ENCODE peak calls at places on chromosomes 13 and 19, in nine cellular contexts. One of them, this sample, is unnamed.

GRCh38 chr13:110925023-110925608 is 10.2 kb upstream of the ANKRD10 start:
- DNase-seq in uterus: peak; percentile 39
- DNase-seq in psoas muscle: no peak
- DNase-seq in cardiac muscle cell: peak; percentile 50
- DNase-seq in hepatocyte: no peak
- DNase-seq in heart right ventricle: no peak
- DNase-seq in neural progenitor cell: peak; percentile 55
- DNase-seq in colonic mucosa: no peak
- DNase-seq in fibroblast of lung: no peak
- DNase-seq in this sample: no peak

GRCh38 chr13:93226065-93226622 is 463 bp upstream of the GPC6 start:
- DNase-seq in uterus: no peak
- DNase-seq in cardiac muscle cell: peak; percentile 12
- DNase-seq in neural progenitor cell: no peak
- DNase-seq in fibroblast of lung: no peak
- DNase-seq in psoas muscle: no peak
- DNase-seq in colonic mucosa: no peak
- DNase-seq in hepatocyte: no peak
- DNase-seq in heart right ventricle: no peak
- DNase-seq in this sample: no peak

GRCh38 chr13:40657307-40657706 is 9.1 kb downstream of the FOXO1 start:
- DNase-seq in fibroblast of lung: no peak
- DNase-seq in heart right ventricle: no peak
- DNase-seq in colonic mucosa: no peak
- DNase-seq in psoas muscle: no peak
- DNase-seq in cardiac muscle cell: no peak
- DNase-seq in neural progenitor cell: no peak
- DNase-seq in uterus: no peak
- DNase-seq in hepatocyte: no peak
- DNase-seq in this sample: no peak

GRCh38 chr13:29575098-29575497 is 20.4 kb downstream of the SLC7A1 start:
- DNase-seq in uterus: no peak
- DNase-seq in fibroblast of lung: no peak
- DNase-seq in psoas muscle: no peak
- DNase-seq in neural progenitor cell: no peak
- DNase-seq in cardiac muscle cell: no peak
- DNase-seq in heart right ventricle: no peak
- DNase-seq in colonic mucosa: no peak
- DNase-seq in hepatocyte: no peak
- DNase-seq in this sample: no peak

GRCh38 chr13:109938255-109938936 is 152.0 kb upstream of the IRS2 start:
- DNase-seq in uterus: peak; percentile 19
- DNase-seq in neural progenitor cell: no peak
- DNase-seq in heart right ventricle: no peak
- DNase-seq in psoas muscle: no peak
- DNase-seq in hepatocyte: peak; percentile 72
- DNase-seq in fibroblast of lung: peak; percentile 77
- DNase-seq in cardiac muscle cell: no peak
- DNase-seq in colonic mucosa: no peak
- DNase-seq in this sample: peak; percentile 38

GRCh38 chr19:16025108-16026101 is 50.9 kb upstream of the TPM4 start:
- DNase-seq in cardiac muscle cell: no peak
- DNase-seq in uterus: no peak
- DNase-seq in hepatocyte: peak; percentile 38
- DNase-seq in colonic mucosa: no peak
- DNase-seq in heart right ventricle: no peak
- DNase-seq in fibroblast of lung: peak; percentile 66
- DNase-seq in neural progenitor cell: peak; percentile 36
- DNase-seq in psoas muscle: no peak
- DNase-seq in this sample: peak; percentile 91

GRCh38 chr13:25286308-25286968 is 850 bp downstream of the MTMR6 start:
- DNase-seq in hepatocyte: peak; percentile 46
- DNase-seq in fibroblast of lung: peak; percentile 40
- DNase-seq in cardiac muscle cell: peak; percentile 37
- DNase-seq in colonic mucosa: peak; percentile 46
- DNase-seq in uterus: no peak
- DNase-seq in heart right ventricle: no peak
- DNase-seq in psoas muscle: no peak
- DNase-seq in neural progenitor cell: peak; percentile 47
- DNase-seq in this sample: peak; percentile 30

GRCh38 chr19:5052515-5052914 is 83.6 kb downstream of the KDM4B start:
- DNase-seq in neural progenitor cell: peak; percentile 42
- DNase-seq in heart right ventricle: no peak
- DNase-seq in psoas muscle: no peak
- DNase-seq in uterus: no peak
- DNase-seq in hepatocyte: no peak
- DNase-seq in cardiac muscle cell: no peak
- DNase-seq in fibroblast of lung: no peak
- DNase-seq in colonic mucosa: no peak
- DNase-seq in this sample: no peak

GRCh38 chr19:44912854-44913253 is 1.6 kb upstream of the APOC1 start:
- DNase-seq in neural progenitor cell: no peak
- DNase-seq in fibroblast of lung: peak; percentile 55
- DNase-seq in heart right ventricle: no peak
- DNase-seq in uterus: no peak
- DNase-seq in cardiac muscle cell: no peak
- DNase-seq in psoas muscle: peak; percentile 78
- DNase-seq in colonic mucosa: no peak
- DNase-seq in hepatocyte: no peak
- DNase-seq in this sample: no peak

GRCh38 chr13:20174656-20175405 is 14.0 kb upstream of the GJA3 start:
- DNase-seq in heart right ventricle: peak; percentile 44
- DNase-seq in hepatocyte: peak; percentile 95
- DNase-seq in neural progenitor cell: no peak
- DNase-seq in cardiac muscle cell: no peak
- DNase-seq in psoas muscle: peak; percentile 74
- DNase-seq in colonic mucosa: peak; percentile 70
- DNase-seq in uterus: peak; percentile 76
- DNase-seq in fibroblast of lung: peak; percentile 99
- DNase-seq in this sample: peak; percentile 96

GRCh38 chr13:110298566-110299321 is 8.2 kb downstream of the COL4A1 start:
- DNase-seq in neural progenitor cell: no peak
- DNase-seq in colonic mucosa: no peak
- DNase-seq in heart right ventricle: peak; percentile 48
- DNase-seq in uterus: no peak
- DNase-seq in hepatocyte: no peak
- DNase-seq in fibroblast of lung: peak; percentile 38
- DNase-seq in cardiac muscle cell: no peak
- DNase-seq in psoas muscle: no peak
- DNase-seq in this sample: no peak

GRCh38 chr13:106536244-106537034 is 977 bp upstream of the EFNB2 start:
- DNase-seq in cardiac muscle cell: peak; percentile 96
- DNase-seq in fibroblast of lung: peak; percentile 90
- DNase-seq in heart right ventricle: peak; percentile 94
- DNase-seq in uterus: peak; percentile 85
- DNase-seq in psoas muscle: peak; percentile 94
- DNase-seq in neural progenitor cell: peak; percentile 98
- DNase-seq in colonic mucosa: peak; percentile 96
- DNase-seq in hepatocyte: peak; percentile 96
- DNase-seq in this sample: peak; percentile 75

GRCh38 chr13:34035676-34036325 is 217.9 kb downstream of the RFC3 start:
- DNase-seq in cardiac muscle cell: no peak
- DNase-seq in colonic mucosa: no peak
- DNase-seq in hepatocyte: no peak
- DNase-seq in fibroblast of lung: no peak
- DNase-seq in uterus: no peak
- DNase-seq in neural progenitor cell: no peak
- DNase-seq in heart right ventricle: no peak
- DNase-seq in psoas muscle: no peak
- DNase-seq in this sample: no peak

GRCh38 chr13:41985788-41986508 is 25.0 kb upstream of the VWA8 start:
- DNase-seq in hepatocyte: no peak
- DNase-seq in colonic mucosa: no peak
- DNase-seq in cardiac muscle cell: no peak
- DNase-seq in psoas muscle: no peak
- DNase-seq in uterus: no peak
- DNase-seq in heart right ventricle: no peak
- DNase-seq in fibroblast of lung: peak; percentile 46
- DNase-seq in neural progenitor cell: no peak
- DNase-seq in this sample: peak; percentile 39

GRCh38 chr13:113557013-113557412 is 27.5 kb upstream of the TFDP1 start:
- DNase-seq in neural progenitor cell: no peak
- DNase-seq in uterus: no peak
- DNase-seq in psoas muscle: no peak
- DNase-seq in heart right ventricle: no peak
- DNase-seq in hepatocyte: no peak
- DNase-seq in colonic mucosa: peak; percentile 9
- DNase-seq in fibroblast of lung: no peak
- DNase-seq in cardiac muscle cell: no peak
- DNase-seq in this sample: no peak
- H3K4me3 ChIP-seq in neural progenitor cell: no peak overlapping the region
- H3K4me3 ChIP-seq in uterus: no peak overlapping the region
- H3K4me3 ChIP-seq in psoas muscle: no peak overlapping the region
- H3K4me3 ChIP-seq in heart right ventricle: no peak overlapping the region
- H3K4me3 ChIP-seq in hepatocyte: no peak overlapping the region
- H3K4me3 ChIP-seq in colonic mucosa: no peak overlapping the region
- H3K4me3 ChIP-seq in fibroblast of lung: no peak overlapping the region
- H3K4me3 ChIP-seq in cardiac muscle cell: no peak overlapping the region
- H3K4me3 ChIP-seq in this sample: no peak overlapping the region

DNA sequence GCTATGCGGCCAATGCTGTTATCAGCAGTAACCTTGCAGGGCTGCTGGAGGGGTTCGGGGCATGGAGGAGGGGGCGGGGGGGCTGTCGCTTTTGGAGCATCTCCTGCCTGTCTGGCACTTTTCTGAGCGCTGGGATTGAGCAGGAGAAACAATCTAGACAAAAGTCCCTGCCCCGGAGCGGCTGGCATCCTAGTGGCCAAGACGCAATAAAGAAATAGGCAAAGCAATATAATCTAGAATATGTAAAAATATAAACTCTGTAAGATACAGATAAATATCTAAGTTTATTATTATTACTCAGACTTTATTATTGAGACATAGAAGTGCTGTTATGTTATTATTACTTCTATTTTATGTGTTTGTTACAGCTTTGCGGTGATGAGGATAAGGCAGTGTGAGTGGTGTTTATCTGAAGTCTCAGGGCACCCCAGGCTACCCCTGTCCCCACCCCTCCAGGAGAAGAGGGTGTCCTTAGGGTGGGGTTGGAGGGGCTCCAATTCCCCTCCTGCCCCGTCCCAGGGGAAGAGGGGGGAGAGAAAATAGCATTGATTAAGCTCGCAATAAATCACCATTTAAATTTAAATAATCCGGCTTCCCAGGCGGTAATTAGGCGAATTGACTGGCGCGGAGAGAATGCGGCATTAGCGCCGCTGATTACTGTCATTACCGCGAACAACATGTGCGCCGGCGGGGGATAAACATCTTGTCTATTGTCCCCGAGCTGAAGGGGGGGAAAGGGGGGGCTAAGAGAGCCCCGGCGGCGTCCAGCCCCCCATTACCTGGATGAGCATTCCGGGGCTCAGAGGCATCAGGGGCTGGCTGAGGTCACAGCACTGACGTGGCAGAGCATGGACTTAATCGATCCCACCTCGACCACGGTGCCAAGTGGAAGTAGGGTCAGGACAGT is 3.2 kb downstream of the NPAS1 start:
- DNase-seq in cardiac muscle cell: no peak
- DNase-seq in psoas muscle: no peak
- DNase-seq in uterus: no peak
- DNase-seq in heart right ventricle: no peak
- DNase-seq in fibroblast of lung: no peak
- DNase-seq in neural progenitor cell: peak; percentile 86
- DNase-seq in hepatocyte: no peak
- DNase-seq in colonic mucosa: no peak
- DNase-seq in this sample: no peak
- H3K27me3 ChIP-seq in cardiac muscle cell: peaks cover 80% of the 10 kb centered on the region
- H3K27me3 ChIP-seq in psoas muscle: no peaks in the 10 kb centered on the region
- H3K27me3 ChIP-seq in uterus: peaks cover 19% of the 10 kb centered on the region
- H3K27me3 ChIP-seq in heart right ventricle: peaks cover 20% of the 10 kb centered on the region
- H3K27me3 ChIP-seq in fibroblast of lung: peaks cover 31% of the 10 kb centered on the region
- H3K27me3 ChIP-seq in neural progenitor cell: peaks cover 85% of the 10 kb centered on the region
- H3K27me3 ChIP-seq in hepatocyte: peaks cover 67% of the 10 kb centered on the region
- H3K27me3 ChIP-seq in colonic mucosa: peaks cover 58% of the 10 kb centered on the region
- H3K27me3 ChIP-seq in this sample: peaks cover 54% of the 10 kb centered on the region

GRCh38 chr19:49931293-49932040 is 2.2 kb upstream of the NUP62 start:
- DNase-seq in cardiac muscle cell: no peak
- DNase-seq in neural progenitor cell: no peak
- DNase-seq in psoas muscle: no peak
- DNase-seq in uterus: no peak
- DNase-seq in hepatocyte: no peak
- DNase-seq in fibroblast of lung: no peak
- DNase-seq in heart right ventricle: no peak
- DNase-seq in colonic mucosa: no peak
- DNase-seq in this sample: no peak

GRCh38 chr19:49929121-49929610 is at the start of the genes ATF5 and NUP62:
- DNase-seq in hepatocyte: peak; percentile 96
- DNase-seq in neural progenitor cell: peak; percentile 93
- DNase-seq in heart right ventricle: peak; percentile 93
- DNase-seq in cardiac muscle cell: peak; percentile 90
- DNase-seq in fibroblast of lung: peak; percentile 84
- DNase-seq in psoas muscle: peak; percentile 95
- DNase-seq in uterus: peak; percentile 88
- DNase-seq in colonic mucosa: peak; percentile 91
- DNase-seq in this sample: peak; percentile 92

GRCh38 chr19:49927526-49928264 is 1.3 kb upstream of the ATF5 start:
- DNase-seq in colonic mucosa: no peak
- DNase-seq in hepatocyte: no peak
- DNase-seq in fibroblast of lung: no peak
- DNase-seq in heart right ventricle: no peak
- DNase-seq in uterus: no peak
- DNase-seq in neural progenitor cell: no peak
- DNase-seq in cardiac muscle cell: no peak
- DNase-seq in psoas muscle: no peak
- DNase-seq in this sample: no peak

GRCh38 chr19:49930483-49931011 is 1.2 kb upstream of the NUP62 start:
- DNase-seq in hepatocyte: no peak
- DNase-seq in psoas muscle: peak; percentile 74
- DNase-seq in neural progenitor cell: no peak
- DNase-seq in fibroblast of lung: no peak
- DNase-seq in cardiac muscle cell: no peak
- DNase-seq in heart right ventricle: peak; percentile 49
- DNase-seq in colonic mucosa: peak; percentile 36
- DNase-seq in uterus: peak; percentile 57
- DNase-seq in this sample: no peak

GRCh38 chr19:49929611-49930482 is 543 bp upstream of the NUP62 start:
- DNase-seq in uterus: peak; percentile 95
- DNase-seq in cardiac muscle cell: peak; percentile 98
- DNase-seq in neural progenitor cell: peak; percentile 98
- DNase-seq in fibroblast of lung: peak; percentile 98
- DNase-seq in psoas muscle: peak; percentile 95
- DNase-seq in colonic mucosa: peak; percentile 95
- DNase-seq in hepatocyte: peak; percentile 95
- DNase-seq in heart right ventricle: peak; percentile 90
- DNase-seq in this sample: peak; percentile 94
- H3K36me3 ChIP-seq in uterus: no peaks in the 10 kb centered on the region
- H3K36me3 ChIP-seq in cardiac muscle cell: no peaks in the 10 kb centered on the region
- H3K36me3 ChIP-seq in neural progenitor cell: no peaks in the 10 kb centered on the region
- H3K36me3 ChIP-seq in fibroblast of lung: peaks cover 10% of the 10 kb centered on the region
- H3K36me3 ChIP-seq in psoas muscle: no peaks in the 10 kb centered on the region
- H3K36me3 ChIP-seq in colonic mucosa: peaks cover 4% of the 10 kb centered on the region
- H3K36me3 ChIP-seq in hepatocyte: no peaks in the 10 kb centered on the region
- H3K36me3 ChIP-seq in heart right ventricle: no peaks in the 10 kb centered on the region
- H3K36me3 ChIP-seq in this sample: peaks cover 54% of the 10 kb centered on the region

DNA sequence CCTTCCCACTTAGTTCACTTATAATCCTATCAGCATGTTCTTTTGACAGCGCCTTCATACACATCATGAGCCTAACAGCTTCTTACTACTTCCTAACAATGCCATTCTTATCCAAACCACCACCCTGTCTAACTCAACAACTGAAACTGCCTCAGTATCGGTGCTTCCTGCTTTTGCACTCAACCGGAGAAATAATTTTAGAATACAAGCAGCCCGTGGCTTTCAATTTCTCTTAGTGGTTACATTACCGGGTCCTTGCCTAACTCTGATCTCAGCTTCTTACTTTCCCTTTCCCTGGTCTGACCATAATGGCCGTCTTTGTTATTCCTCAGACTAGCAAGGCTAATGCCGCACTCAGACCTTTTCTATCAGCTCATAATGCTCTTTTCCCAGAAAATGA is 17.0 kb downstream of the ZFP82 start:
- DNase-seq in cardiac muscle cell: no peak
- DNase-seq in hepatocyte: no peak
- DNase-seq in colonic mucosa: no peak
- DNase-seq in uterus: no peak
- DNase-seq in neural progenitor cell: no peak
- DNase-seq in heart right ventricle: no peak
- DNase-seq in psoas muscle: no peak
- DNase-seq in fibroblast of lung: no peak
- DNase-seq in this sample: no peak
- H3K4me3 ChIP-seq in cardiac muscle cell: no peak overlapping the region
- H3K4me3 ChIP-seq in hepatocyte: no peak overlapping the region
- H3K4me3 ChIP-seq in colonic mucosa: no peak overlapping the region
- H3K4me3 ChIP-seq in uterus: no peak overlapping the region
- H3K4me3 ChIP-seq in neural progenitor cell: no peak overlapping the region
- H3K4me3 ChIP-seq in heart right ventricle: no peak overlapping the region
- H3K4me3 ChIP-seq in psoas muscle: no peak overlapping the region
- H3K4me3 ChIP-seq in fibroblast of lung: no peak overlapping the region
- H3K4me3 ChIP-seq in this sample: no peak overlapping the region